ENCODE peak calls at places on chromosomes 7 and 10, in nine cellular contexts. P is body of pancreas, U is adrenal gland, R is psoas muscle, M is neural progenitor cell, H is A549, J is brain microvascular endothelial cell, O is GM06990, I is mesendoderm. E is an unnamed sample.

GRCh38 chr10:35552622-35553342 is 52.4 kb upstream of the GJD4 start:
- DNase-seq in J (no peak), R (no peak), P (no peak), M (no peak), U (no peak), H (no peak), O (no peak), I (peak), E (no peak)

GRCh38 chr10:95314519-95314918 is 23.7 kb upstream of the PDLIM1 start:
- DNase-seq in J (no peak), H (no peak), M (no peak), P (no peak), U (no peak), R (no peak), I (peak), O (no peak), E (no peak)

GRCh38 chr7:54986716-54987115 is 32.1 kb upstream of the EGFR start:
- DNase-seq in I (no peak), U (no peak), R (no peak), O (no peak), J (no peak), H (no peak), P (no peak), M (no peak), E (no peak)

GRCh38 chr10:11176746-11177145 is 159.1 kb downstream of the CELF2 start:
- DNase-seq in I (no peak), P (no peak), H (no peak), J (no peak), R (no peak), U (no peak), O (no peak), M (no peak), E (no peak)

GRCh38 chr7:39453743-39454355 is 112.4 kb upstream of the YAE1 start:
- DNase-seq in U (peak), M (peak), P (peak), J (peak), I (peak), H (peak), R (no peak), O (no peak), E (peak)

GRCh38 chr7:112995091-112995824 is 91.4 kb downstream of the GPR85 start:
- DNase-seq in M (no peak), R (no peak), P (no peak), U (no peak), H (no peak), J (peak), O (no peak), I (peak), E (no peak)

GRCh38 chr7:66747385-66748126 is 7.0 kb downstream of the RABGEF1 start:
- DNase-seq in U (no peak), O (no peak), I (no peak), M (peak), P (no peak), R (no peak), H (no peak), J (no peak), E (no peak)

GRCh38 chr10:59907537-59907917 is 1.2 kb upstream of the CCDC6 start:
- DNase-seq in R (no peak), U (no peak), P (no peak), O (no peak), H (no peak), I (no peak), M (no peak), J (no peak), E (no peak)

GRCh38 chr7:104627516-104627915 is 299.1 kb downstream of the LHFPL3 start:
- DNase-seq in P (peak), O (no peak), I (peak), J (peak), M (peak), H (no peak), R (no peak), U (peak), E (no peak)

GRCh38 chr7:111429781-111430180 is 132.5 kb downstream of the IMMP2L start:
- DNase-seq in P (no peak), O (no peak), I (no peak), H (no peak), J (no peak), R (no peak), M (no peak), U (no peak), E (no peak)

GRCh38 chr7:37439282-37440021 is 9.2 kb downstream of the ELMO1 start:
- DNase-seq in I (no peak), O (no peak), R (no peak), U (no peak), M (no peak), P (no peak), J (no peak), H (no peak), E (no peak)

GRCh38 chr7:73433924-73434700 is 534 bp downstream of the FZD9 start:
- DNase-seq in M (no peak), U (no peak), P (peak), I (peak), R (no peak), H (no peak), J (no peak), O (no peak), E (no peak)

GRCh38 chr10:75470901-75471300 is 39.5 kb downstream of the LRMDA start:
- DNase-seq in O (no peak), M (no peak), P (no peak), J (no peak), R (no peak), H (no peak), I (no peak), U (no peak), E (no peak)

GRCh38 chr7:55360486-55360885 is 4.7 kb upstream of the LANCL2 start:
- DNase-seq in U (no peak), H (no peak), O (no peak), R (no peak), I (no peak), J (peak), P (no peak), M (no peak), E (no peak)

GRCh38 chr10:34186740-34187139 is 628.4 kb downstream of the PARD3 start:
- DNase-seq in I (peak), J (no peak), M (peak), O (no peak), R (no peak), H (no peak), P (no peak), U (no peak), E (no peak)

GRCh38 chr7:57308631-57309408 is 141.2 kb upstream of the ZNF716 start:
- DNase-seq in H (no peak), R (no peak), M (no peak), U (peak), O (no peak), P (peak), J (no peak), I (no peak), E (no peak)

GRCh38 chr7:106545275-106545674 is 115.7 kb downstream of the CCDC71L start:
- DNase-seq in I (no peak), H (no peak), U (no peak), J (no peak), O (no peak), M (no peak), R (no peak), P (no peak), E (no peak)

GRCh38 chr7:120988591-120989299 is at the start of gene CPED1:
- DNase-seq in M (peak), P (peak), J (peak), H (peak), R (peak), O (peak), U (peak), I (peak), E (peak)

GRCh38 chr7:2936301-2936700 is 92.2 kb upstream of the GNA12 start:
- DNase-seq in O (no peak), H (no peak), U (no peak), M (no peak), I (no peak), R (no peak), J (no peak), P (no peak), E (no peak)

GRCh38 chr7:101947899-101948298 is 130.5 kb downstream of the CUX1 start:
- DNase-seq in J (peak), P (peak), I (peak), R (peak), H (no peak), M (no peak), O (no peak), U (peak), E (no peak)

GRCh38 chr7:91264924-91265681 is 870 bp downstream of the FZD1 start:
- DNase-seq in H (peak), J (no peak), I (peak), P (peak), M (peak), O (peak), U (peak), R (peak), E (no peak)

GRCh38 chr7:91266931-91267557 is 2.8 kb downstream of the FZD1 start:
- DNase-seq in O (no peak), P (no peak), R (no peak), I (no peak), H (no peak), U (no peak), M (peak), J (no peak), E (no peak)

GRCh38 chr7:91264083-91264923 is at the start of gene FZD1:
- DNase-seq in O (peak), H (peak), M (peak), I (peak), J (peak), R (peak), U (peak), P (peak), E (peak)

GRCh38 chr7:91266067-91266930 is 2.1 kb downstream of the FZD1 start:
- DNase-seq in O (peak), H (no peak), I (no peak), J (no peak), M (peak), P (peak), U (peak), R (peak), E (no peak)

GRCh38 chr7:91265693-91266066 is 1.4 kb downstream of the FZD1 start:
- DNase-seq in M (peak), P (peak), R (peak), U (no peak), I (no peak), J (no peak), H (peak), O (no peak), E (no peak)
- H3K4me3 ChIP-seq in M (peak), P (peak), R (peak), U (peak), I (no peak), J (peak), H (peak), O (peak), E (peak)

GRCh38 chr10:79196470-79197461 is 128.0 kb downstream of the ZMIZ1 start:
- DNase-seq in U (peak), P (peak), M (peak), R (peak), H (peak), J (no peak), O (peak), I (peak), E (peak)

GRCh38 chr10:79197558-79197957 is 128.8 kb downstream of the ZMIZ1 start:
- DNase-seq in M (no peak), H (no peak), R (no peak), P (no peak), J (no peak), I (no peak), O (no peak), U (no peak), E (no peak)

GRCh38 chr10:79193694-79194382 is 125.1 kb downstream of the ZMIZ1 start:
- DNase-seq in H (no peak), I (no peak), P (no peak), J (no peak), R (no peak), O (no peak), M (no peak), U (no peak), E (no peak)

GRCh38 chr10:79192677-79193003 is 123.9 kb downstream of the ZMIZ1 start:
- DNase-seq in J (no peak), O (no peak), I (no peak), R (peak), U (no peak), M (no peak), H (no peak), P (no peak), E (no peak)

DNA sequence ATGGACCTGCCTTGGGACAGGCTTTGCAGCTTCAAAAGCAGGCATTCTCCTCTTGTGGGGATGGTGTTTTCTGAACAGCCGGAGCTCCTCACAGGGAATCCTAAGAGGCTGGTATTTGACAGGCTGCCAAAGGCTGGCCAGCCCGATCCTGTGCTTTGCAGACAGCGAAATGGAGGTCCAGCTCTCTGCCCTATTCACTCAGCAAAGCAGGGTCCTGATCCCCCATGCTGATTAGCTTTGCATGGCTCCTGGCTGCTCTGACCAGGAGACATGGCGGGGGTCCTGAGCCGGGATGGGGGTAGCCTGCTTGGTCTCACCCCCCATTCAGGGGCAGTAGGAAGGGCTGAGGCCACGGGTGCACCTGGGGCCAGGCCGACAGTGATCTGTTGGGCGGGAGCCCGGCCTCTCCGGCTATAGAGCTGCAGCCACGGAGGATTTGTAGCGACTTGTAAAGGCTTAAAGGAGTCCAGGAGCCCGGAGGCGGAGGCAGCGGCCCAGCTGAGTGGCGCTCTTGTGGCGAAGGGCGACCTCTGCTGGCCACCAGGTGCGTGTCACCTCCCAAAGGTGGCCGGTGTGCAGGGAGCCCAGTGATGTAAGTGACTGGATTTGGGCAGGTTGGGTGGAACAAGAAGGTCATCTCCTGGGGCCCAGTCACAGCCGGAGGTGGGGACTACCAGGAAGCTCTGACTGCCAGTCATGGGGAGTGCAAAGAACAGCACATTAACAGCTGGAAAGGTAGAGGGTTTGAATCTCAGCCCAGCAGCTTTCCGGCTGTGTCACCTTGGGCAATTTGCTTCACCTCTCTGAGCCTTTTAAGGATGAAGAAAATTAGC is 126.5 kb downstream of the ZMIZ1 start:
- DNase-seq in P (peak), I (peak), M (peak), U (peak), R (peak), O (peak), H (peak), J (peak), E (peak)
- H3K4me3 ChIP-seq in P (no peak), I (no peak), M (peak), U (no peak), R (peak), O (no peak), H (no peak), J (no peak), E (no peak)

DNA sequence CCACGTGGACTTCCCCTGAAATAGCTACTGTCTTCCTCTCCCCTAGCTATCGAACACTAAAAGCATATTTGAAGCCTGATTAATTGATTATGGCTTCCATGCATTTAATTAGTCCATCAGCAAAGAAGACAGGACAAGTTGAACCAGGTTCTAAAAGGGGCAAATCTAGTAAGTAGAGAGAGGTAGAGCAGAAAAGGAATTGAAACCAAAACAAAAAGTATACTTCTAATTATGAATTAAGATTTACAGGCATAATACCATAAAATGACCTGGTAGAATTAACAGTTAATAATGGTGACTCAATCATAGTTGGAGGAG is 393 bp upstream of the DNAJC1 start:
- DNase-seq in U (no peak), P (no peak), J (no peak), O (no peak), H (no peak), M (no peak), R (no peak), I (no peak), E (no peak)
- H3K4me3 ChIP-seq in U (peak), P (peak), J (peak), O (peak), H (peak), M (peak), R (peak), I (no peak), E (peak)

GRCh38 chr7:23012186-23012585 is 1.7 kb downstream of the HYCC1 start:
- DNase-seq in U (no peak), H (no peak), P (no peak), O (no peak), J (no peak), I (no peak), M (no peak), R (no peak), E (no peak)
- H3K4me3 ChIP-seq in U (no peak), H (no peak), P (no peak), O (peak), J (peak), I (no peak), M (peak), R (peak), E (no peak)

DNA sequence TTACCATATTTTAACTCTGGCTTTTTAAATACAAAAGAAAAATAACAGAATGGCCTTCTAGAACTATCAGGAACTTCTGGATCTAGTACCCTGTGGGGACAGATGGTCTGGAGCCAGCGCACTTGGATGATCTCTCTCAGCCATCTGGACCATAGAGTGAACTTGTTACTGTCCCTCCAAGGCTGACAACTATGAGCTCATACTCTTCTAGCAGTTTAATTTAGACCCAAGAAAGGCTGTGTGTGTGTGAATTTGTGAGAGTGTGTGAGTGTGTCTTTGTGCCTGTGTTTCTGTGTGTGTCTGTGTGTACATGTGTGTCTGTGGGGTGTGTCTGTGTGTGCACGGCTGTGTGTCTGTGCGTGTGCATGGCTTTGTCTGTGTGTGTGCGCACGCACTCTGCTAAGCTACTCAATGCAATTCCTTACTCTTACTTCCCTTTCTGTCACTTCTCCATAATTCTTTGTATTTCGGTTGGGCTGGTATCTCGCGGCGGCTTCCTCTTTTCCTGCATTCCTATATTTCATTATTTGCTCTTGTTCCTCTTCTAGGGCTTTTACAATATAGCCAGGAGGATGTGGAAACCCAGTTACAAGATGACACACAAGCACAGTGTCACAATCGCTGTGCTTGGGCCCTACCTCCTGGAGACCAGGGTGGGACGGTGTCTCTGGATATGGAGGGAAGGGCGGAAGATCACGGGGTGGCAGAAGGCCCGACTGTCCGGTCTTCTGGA is 51.9 kb downstream of the IKZF1 start:
- DNase-seq in M (no peak), J (no peak), I (no peak), U (no peak), P (peak), R (peak), H (no peak), O (no peak), E (no peak)
- H3K4me3 ChIP-seq in M (no peak), J (no peak), I (no peak), U (no peak), P (no peak), R (no peak), H (no peak), O (no peak), E (no peak)

DNA sequence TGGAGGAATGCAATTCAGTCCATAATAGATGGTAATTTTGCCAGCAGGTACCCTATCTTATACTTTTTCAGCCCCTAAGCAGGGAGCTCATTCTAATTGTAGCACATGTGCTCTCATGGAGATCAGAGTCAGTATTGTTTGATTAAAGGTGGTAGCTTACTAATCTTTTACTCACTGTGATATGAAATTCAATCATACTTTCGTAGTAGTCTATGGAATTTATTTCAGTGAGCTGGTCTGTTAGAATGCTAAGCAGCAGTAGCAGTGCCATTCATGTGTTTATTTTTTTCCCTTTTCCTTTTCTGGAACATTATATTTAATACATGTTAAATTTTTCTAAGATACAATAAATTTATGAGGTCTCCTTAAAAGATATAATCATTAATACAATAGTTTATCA is 109.0 kb downstream of the ST7 start:
- DNase-seq in M (no peak), J (no peak), U (no peak), R (no peak), O (no peak), I (no peak), H (no peak), P (no peak), E (no peak)
- H3K4me3 ChIP-seq in M (no peak), J (no peak), U (no peak), R (no peak), O (no peak), I (no peak), H (no peak), P (no peak), E (no peak)

DNA sequence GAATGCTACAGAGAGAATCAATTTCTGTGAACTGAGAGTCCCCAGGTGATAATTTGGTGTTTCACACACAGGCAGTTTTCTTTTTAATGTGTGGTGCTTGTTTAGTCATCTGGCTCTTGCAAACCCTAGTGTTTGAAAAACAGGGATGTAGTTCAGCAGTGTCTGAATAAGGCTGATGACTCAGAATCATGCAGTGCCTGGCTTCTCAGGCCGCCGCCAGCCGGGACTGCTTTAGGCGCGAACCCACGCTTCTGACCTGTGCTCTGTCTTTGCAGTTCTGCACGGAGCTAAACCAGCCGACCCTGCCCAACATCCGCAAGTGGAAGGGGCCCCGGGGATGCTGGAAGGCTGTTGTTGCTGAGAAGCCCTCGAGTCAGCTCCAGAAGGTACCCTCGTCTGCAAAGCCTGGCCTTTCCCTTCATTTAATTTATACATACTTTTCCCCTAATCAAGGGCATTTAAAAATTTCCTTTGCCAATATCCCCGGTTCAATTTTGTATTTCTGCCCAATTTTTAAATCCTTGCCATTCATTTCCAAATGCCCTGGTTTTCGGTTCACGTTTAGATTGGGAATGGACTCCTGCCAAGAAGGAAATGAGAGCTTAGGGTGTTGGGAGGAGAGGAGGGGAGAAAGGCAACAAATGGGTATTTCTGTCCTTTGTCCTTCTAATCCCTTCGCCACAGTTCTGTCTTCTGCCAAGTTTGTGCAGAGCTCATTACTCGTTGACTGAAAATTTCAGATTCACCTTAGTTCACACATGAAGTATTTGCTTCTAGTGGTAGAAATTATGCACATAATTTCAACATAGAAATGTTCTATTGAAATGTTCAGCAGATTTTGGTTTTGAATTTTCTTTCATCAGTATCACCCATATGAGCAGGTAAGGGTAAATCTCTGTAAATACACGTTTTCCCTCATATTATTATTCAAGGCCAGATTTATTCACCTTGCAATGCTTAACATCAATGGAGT is 108.5 kb upstream of the ANLN start:
- DNase-seq in U (peak), R (peak), M (peak), H (peak), J (peak), P (peak), O (peak), I (peak), E (no peak)
- H3K4me3 ChIP-seq in U (no peak), R (peak), M (peak), H (peak), J (peak), P (no peak), O (no peak), I (no peak), E (no peak)